ENCODE peak calls at places on chromosome 4, in nine cellular contexts. One of them, this sample, is unnamed.

GRCh38 chr4:118968006-118968405 is 79.4 kb downstream of the SYNPO2 start:
- DNase-seq in OCI-LY7: peak; percentile 40
- DNase-seq in brain microvascular endothelial cell: peak; percentile 88
- DNase-seq in lower leg skin: peak; percentile 81
- DNase-seq in coronary artery: peak; percentile 81
- DNase-seq in heart left ventricle: peak; percentile 60
- DNase-seq in right cardiac atrium: peak; percentile 72
- DNase-seq in BJ: peak; percentile 70
- DNase-seq in endodermal cell: peak; percentile 79
- DNase-seq in this sample: peak; percentile 93

GRCh38 chr4:75892508-75892907 is 9.7 kb downstream of the PPEF2 start:
- DNase-seq in OCI-LY7: no peak
- DNase-seq in brain microvascular endothelial cell: no peak
- DNase-seq in lower leg skin: no peak
- DNase-seq in coronary artery: no peak
- DNase-seq in heart left ventricle: no peak
- DNase-seq in right cardiac atrium: no peak
- DNase-seq in BJ: no peak
- DNase-seq in endodermal cell: peak; percentile 79
- DNase-seq in this sample: no peak

GRCh38 chr4:127309360-127310095 is 323.2 kb upstream of the INTU start:
- DNase-seq in OCI-LY7: no peak
- DNase-seq in brain microvascular endothelial cell: no peak
- DNase-seq in lower leg skin: peak; percentile 59
- DNase-seq in coronary artery: no peak
- DNase-seq in heart left ventricle: no peak
- DNase-seq in right cardiac atrium: no peak
- DNase-seq in BJ: no peak
- DNase-seq in endodermal cell: no peak
- DNase-seq in this sample: peak; percentile 2

GRCh38 chr4:101337688-101338087 is 9.6 kb downstream of the PPP3CA start:
- DNase-seq in OCI-LY7: no peak
- DNase-seq in brain microvascular endothelial cell: peak; percentile 60
- DNase-seq in lower leg skin: no peak
- DNase-seq in coronary artery: no peak
- DNase-seq in heart left ventricle: no peak
- DNase-seq in right cardiac atrium: no peak
- DNase-seq in BJ: no peak
- DNase-seq in endodermal cell: no peak
- DNase-seq in this sample: peak; percentile 47

GRCh38 chr4:143390764-143391163 is 54.1 kb downstream of the GAB1 start:
- DNase-seq in OCI-LY7: peak; percentile 84
- DNase-seq in brain microvascular endothelial cell: no peak
- DNase-seq in lower leg skin: no peak
- DNase-seq in coronary artery: no peak
- DNase-seq in heart left ventricle: no peak
- DNase-seq in right cardiac atrium: no peak
- DNase-seq in BJ: no peak
- DNase-seq in endodermal cell: no peak
- DNase-seq in this sample: no peak

GRCh38 chr4:170386974-170387373 is 297.2 kb upstream of the AADAT start:
- DNase-seq in OCI-LY7: no peak
- DNase-seq in brain microvascular endothelial cell: peak; percentile 20
- DNase-seq in lower leg skin: no peak
- DNase-seq in coronary artery: no peak
- DNase-seq in heart left ventricle: no peak
- DNase-seq in right cardiac atrium: no peak
- DNase-seq in BJ: no peak
- DNase-seq in endodermal cell: no peak
- DNase-seq in this sample: no peak

GRCh38 chr4:173534439-173534838 is 4.4 kb upstream of the HAND2 start:
- DNase-seq in OCI-LY7: no peak
- DNase-seq in brain microvascular endothelial cell: no peak
- DNase-seq in lower leg skin: no peak
- DNase-seq in coronary artery: no peak
- DNase-seq in heart left ventricle: no peak
- DNase-seq in right cardiac atrium: no peak
- DNase-seq in BJ: no peak
- DNase-seq in endodermal cell: no peak
- DNase-seq in this sample: no peak

GRCh38 chr4:54063737-54064316 is 578 bp downstream of the CHIC2 start:
- DNase-seq in OCI-LY7: peak; percentile 48
- DNase-seq in brain microvascular endothelial cell: no peak
- DNase-seq in lower leg skin: peak; percentile 39
- DNase-seq in coronary artery: peak; percentile 79
- DNase-seq in heart left ventricle: peak; percentile 63
- DNase-seq in right cardiac atrium: peak; percentile 77
- DNase-seq in BJ: no peak
- DNase-seq in endodermal cell: peak; percentile 72
- DNase-seq in this sample: no peak

GRCh38 chr4:8847331-8847730 is 24.3 kb downstream of the HMX1 start:
- DNase-seq in OCI-LY7: no peak
- DNase-seq in brain microvascular endothelial cell: no peak
- DNase-seq in lower leg skin: no peak
- DNase-seq in coronary artery: peak; percentile 45
- DNase-seq in heart left ventricle: peak; percentile 6
- DNase-seq in right cardiac atrium: no peak
- DNase-seq in BJ: no peak
- DNase-seq in endodermal cell: peak; percentile 31
- DNase-seq in this sample: no peak

GRCh38 chr4:21697583-21697982 is 251.0 kb downstream of the KCNIP4 start:
- DNase-seq in OCI-LY7: no peak
- DNase-seq in brain microvascular endothelial cell: peak; percentile 53
- DNase-seq in lower leg skin: no peak
- DNase-seq in coronary artery: no peak
- DNase-seq in heart left ventricle: no peak
- DNase-seq in right cardiac atrium: peak; percentile 36
- DNase-seq in BJ: no peak
- DNase-seq in endodermal cell: peak; percentile 94
- DNase-seq in this sample: no peak

GRCh38 chr4:11698846-11699590 is 270.3 kb upstream of the HS3ST1 start:
- DNase-seq in OCI-LY7: no peak
- DNase-seq in brain microvascular endothelial cell: peak; percentile 31
- DNase-seq in lower leg skin: no peak
- DNase-seq in coronary artery: no peak
- DNase-seq in heart left ventricle: no peak
- DNase-seq in right cardiac atrium: no peak
- DNase-seq in BJ: peak; percentile 17
- DNase-seq in endodermal cell: no peak
- DNase-seq in this sample: peak; percentile 85

GRCh38 chr4:11704136-11704535 is 275.4 kb upstream of the HS3ST1 start:
- DNase-seq in OCI-LY7: no peak
- DNase-seq in brain microvascular endothelial cell: no peak
- DNase-seq in lower leg skin: no peak
- DNase-seq in coronary artery: no peak
- DNase-seq in heart left ventricle: no peak
- DNase-seq in right cardiac atrium: no peak
- DNase-seq in BJ: no peak
- DNase-seq in endodermal cell: no peak
- DNase-seq in this sample: peak; percentile 32

GRCh38 chr4:11700751-11701226 is 272.1 kb upstream of the HS3ST1 start:
- DNase-seq in OCI-LY7: no peak
- DNase-seq in brain microvascular endothelial cell: no peak
- DNase-seq in lower leg skin: no peak
- DNase-seq in coronary artery: no peak
- DNase-seq in heart left ventricle: no peak
- DNase-seq in right cardiac atrium: no peak
- DNase-seq in BJ: no peak
- DNase-seq in endodermal cell: no peak
- DNase-seq in this sample: peak; percentile 63

GRCh38 chr4:11702886-11703555 is 274.3 kb upstream of the HS3ST1 start:
- DNase-seq in OCI-LY7: no peak
- DNase-seq in brain microvascular endothelial cell: no peak
- DNase-seq in lower leg skin: no peak
- DNase-seq in coronary artery: no peak
- DNase-seq in heart left ventricle: no peak
- DNase-seq in right cardiac atrium: no peak
- DNase-seq in BJ: no peak
- DNase-seq in endodermal cell: no peak
- DNase-seq in this sample: no peak

GRCh38 chr4:11701978-11702377 is 273.3 kb upstream of the HS3ST1 start:
- DNase-seq in OCI-LY7: no peak
- DNase-seq in brain microvascular endothelial cell: no peak
- DNase-seq in lower leg skin: no peak
- DNase-seq in coronary artery: no peak
- DNase-seq in heart left ventricle: no peak
- DNase-seq in right cardiac atrium: no peak
- DNase-seq in BJ: no peak
- DNase-seq in endodermal cell: peak; percentile 62
- DNase-seq in this sample: no peak
- H3K4me3 ChIP-seq in OCI-LY7: no peak overlapping the region
- H3K4me3 ChIP-seq in brain microvascular endothelial cell: no peak overlapping the region
- H3K4me3 ChIP-seq in lower leg skin: no peak overlapping the region
- H3K4me3 ChIP-seq in coronary artery: no peak overlapping the region
- H3K4me3 ChIP-seq in heart left ventricle: no peak overlapping the region
- H3K4me3 ChIP-seq in right cardiac atrium: no peak overlapping the region
- H3K4me3 ChIP-seq in BJ: no peak overlapping the region
- H3K4me3 ChIP-seq in endodermal cell: no peak overlapping the region
- H3K4me3 ChIP-seq in this sample: no peak overlapping the region

DNA sequence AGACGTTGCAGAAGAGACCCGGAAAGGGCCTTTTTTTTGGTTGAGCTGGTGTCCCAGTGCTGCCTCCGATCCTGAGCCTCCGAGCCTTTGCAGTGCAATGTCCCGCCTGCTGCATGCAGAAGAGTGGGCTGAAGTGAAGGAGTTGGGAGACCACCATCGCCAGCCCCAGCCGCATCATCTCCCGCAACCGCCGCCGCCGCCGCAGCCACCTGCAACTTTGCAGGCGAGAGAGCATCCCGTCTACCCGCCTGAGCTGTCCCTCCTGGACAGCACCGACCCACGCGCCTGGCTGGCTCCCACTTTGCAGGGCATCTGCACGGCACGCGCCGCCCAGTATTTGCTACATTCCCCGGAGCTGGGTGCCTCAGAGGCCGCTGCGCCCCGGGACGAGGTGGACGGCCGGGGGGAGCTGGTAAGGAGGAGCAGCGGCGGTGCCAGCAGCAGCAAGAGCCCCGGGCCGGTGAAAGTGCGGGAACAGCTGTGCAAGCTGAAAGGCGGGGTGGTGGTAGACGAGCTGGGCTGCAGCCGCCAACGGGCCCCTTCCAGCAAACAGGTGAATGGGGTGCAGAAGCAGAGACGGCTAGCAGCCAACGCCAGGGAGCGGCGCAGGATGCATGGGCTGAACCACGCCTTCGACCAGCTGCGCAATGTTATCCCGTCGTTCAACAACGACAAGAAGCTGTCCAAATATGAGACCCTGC is 427 bp downstream of the ATOH1 start:
- DNase-seq in OCI-LY7: no peak
- DNase-seq in brain microvascular endothelial cell: no peak
- DNase-seq in lower leg skin: no peak
- DNase-seq in coronary artery: no peak
- DNase-seq in heart left ventricle: peak; percentile 20
- DNase-seq in right cardiac atrium: peak; percentile 52
- DNase-seq in BJ: no peak
- DNase-seq in endodermal cell: peak; percentile 85
- DNase-seq in this sample: no peak
- H3K4me3 ChIP-seq in OCI-LY7: no peak overlapping the region
- H3K4me3 ChIP-seq in brain microvascular endothelial cell: peak overlapping the region; percentile 17
- H3K4me3 ChIP-seq in lower leg skin: no peak overlapping the region
- H3K4me3 ChIP-seq in coronary artery: peak overlapping the region; percentile 63
- H3K4me3 ChIP-seq in heart left ventricle: peak overlapping the region; percentile 31
- H3K4me3 ChIP-seq in right cardiac atrium: peak overlapping the region; percentile 58
- H3K4me3 ChIP-seq in BJ: no peak overlapping the region
- H3K4me3 ChIP-seq in endodermal cell: peak overlapping the region; percentile 73
- H3K4me3 ChIP-seq in this sample: no peak overlapping the region

DNA sequence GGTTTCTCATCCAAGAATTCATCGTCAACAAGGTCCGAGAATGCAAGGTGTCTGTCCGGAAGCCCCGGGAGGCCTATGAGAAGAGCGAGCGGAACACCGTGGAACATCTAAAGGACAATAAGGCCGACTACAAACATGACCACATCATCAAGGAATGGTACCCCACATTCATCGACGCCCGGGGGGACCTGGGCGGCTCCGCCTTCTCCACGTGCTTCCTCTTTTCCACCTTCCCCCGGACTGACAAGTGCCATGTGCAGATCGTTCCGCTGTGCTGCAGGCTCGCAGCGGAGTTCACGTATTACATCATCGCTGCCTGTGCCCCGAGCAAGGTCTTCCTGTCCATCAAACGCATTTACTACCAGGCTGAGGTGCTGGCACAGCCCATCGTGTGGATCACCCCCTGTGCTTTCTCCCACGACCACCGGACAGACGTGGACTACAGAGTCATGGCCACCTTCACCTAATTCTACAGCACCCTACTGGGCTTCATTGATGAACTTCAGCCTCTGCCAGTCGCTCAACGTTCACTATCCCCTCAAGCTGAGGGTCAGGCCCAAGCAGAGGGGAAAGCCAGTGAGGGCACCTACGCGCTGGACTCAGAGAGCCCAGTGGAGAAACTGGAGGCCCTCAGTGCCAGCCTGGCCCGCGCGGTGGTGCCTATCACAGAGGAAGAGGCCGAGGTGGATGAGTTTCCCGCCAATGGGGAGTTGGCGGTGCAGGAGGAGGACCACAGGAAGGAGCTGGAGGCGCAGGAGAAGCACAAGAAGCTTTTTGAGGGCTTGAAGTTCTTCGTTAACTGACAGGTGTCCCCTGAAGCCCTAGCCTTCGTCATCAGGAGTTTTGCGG is 125.9 kb upstream of the PABPC4L start:
- DNase-seq in OCI-LY7: no peak
- DNase-seq in brain microvascular endothelial cell: no peak
- DNase-seq in lower leg skin: no peak
- DNase-seq in coronary artery: no peak
- DNase-seq in heart left ventricle: no peak
- DNase-seq in right cardiac atrium: no peak
- DNase-seq in BJ: no peak
- DNase-seq in endodermal cell: no peak
- DNase-seq in this sample: no peak
- H3K4me3 ChIP-seq in OCI-LY7: no peak overlapping the region
- H3K4me3 ChIP-seq in brain microvascular endothelial cell: no peak overlapping the region
- H3K4me3 ChIP-seq in lower leg skin: no peak overlapping the region
- H3K4me3 ChIP-seq in coronary artery: no peak overlapping the region
- H3K4me3 ChIP-seq in heart left ventricle: no peak overlapping the region
- H3K4me3 ChIP-seq in right cardiac atrium: no peak overlapping the region
- H3K4me3 ChIP-seq in BJ: no peak overlapping the region
- H3K4me3 ChIP-seq in endodermal cell: no peak overlapping the region
- H3K4me3 ChIP-seq in this sample: no peak overlapping the region

GRCh38 chr4:46123872-46124755 is at the start of gene GABRG1:
- DNase-seq in OCI-LY7: no peak
- DNase-seq in brain microvascular endothelial cell: no peak
- DNase-seq in lower leg skin: no peak
- DNase-seq in coronary artery: no peak
- DNase-seq in heart left ventricle: no peak
- DNase-seq in right cardiac atrium: peak; percentile 10
- DNase-seq in BJ: no peak
- DNase-seq in endodermal cell: peak; percentile 93
- DNase-seq in this sample: no peak
- H3K4me3 ChIP-seq in OCI-LY7: no peak within 1 kb of the TSS
- H3K4me3 ChIP-seq in brain microvascular endothelial cell: no peak within 1 kb of the TSS
- H3K4me3 ChIP-seq in lower leg skin: no peak within 1 kb of the TSS
- H3K4me3 ChIP-seq in coronary artery: no peak within 1 kb of the TSS
- H3K4me3 ChIP-seq in heart left ventricle: no peak within 1 kb of the TSS
- H3K4me3 ChIP-seq in right cardiac atrium: peak within 1 kb of the TSS; percentile 16
- H3K4me3 ChIP-seq in BJ: no peak within 1 kb of the TSS
- H3K4me3 ChIP-seq in endodermal cell: peak within 1 kb of the TSS; percentile 56
- H3K4me3 ChIP-seq in this sample: no peak within 1 kb of the TSS

GRCh38 chr4:38385286-38386010 is 278.6 kb upstream of the KLF3 start:
- DNase-seq in OCI-LY7: no peak
- DNase-seq in brain microvascular endothelial cell: no peak
- DNase-seq in lower leg skin: no peak
- DNase-seq in coronary artery: no peak
- DNase-seq in heart left ventricle: no peak
- DNase-seq in right cardiac atrium: no peak
- DNase-seq in BJ: no peak
- DNase-seq in endodermal cell: peak; percentile 53
- DNase-seq in this sample: peak; percentile 83
- H3K4me3 ChIP-seq in OCI-LY7: no peak overlapping the region
- H3K4me3 ChIP-seq in brain microvascular endothelial cell: no peak overlapping the region
- H3K4me3 ChIP-seq in lower leg skin: no peak overlapping the region
- H3K4me3 ChIP-seq in coronary artery: no peak overlapping the region
- H3K4me3 ChIP-seq in heart left ventricle: no peak overlapping the region
- H3K4me3 ChIP-seq in right cardiac atrium: no peak overlapping the region
- H3K4me3 ChIP-seq in BJ: no peak overlapping the region
- H3K4me3 ChIP-seq in endodermal cell: no peak overlapping the region
- H3K4me3 ChIP-seq in this sample: no peak overlapping the region